ENCODE peak calls at places on chromosomes 11 and 22, in seven cellular contexts. L, D, I, K, Q, R and A are unnamed samples.

GRCh38 chr11:2462986-2463765 is 18.4 kb downstream of the KCNQ1 start:
- DNase-seq in K (no peak), L (peak; percentile 87), Q (no peak), D (peak; percentile 93), R (peak; percentile 76), I (no peak), A (no peak)

GRCh38 chr11:34587282-34587677 is 33.6 kb upstream of the EHF start:
- DNase-seq in Q (no peak), D (no peak), I (no peak), K (no peak), L (no peak), R (no peak), A (no peak)

GRCh38 chr11:28146123-28146751 is 38.0 kb downstream of the METTL15 start:
- DNase-seq in D (no peak), Q (peak; percentile 72), R (no peak), K (no peak), I (no peak), L (no peak), A (peak; percentile 96)

GRCh38 chr11:113289341-113290187 is 24.8 kb upstream of the TTC12 start:
- DNase-seq in Q (peak; percentile 37), K (peak; percentile 79), I (peak; percentile 74), R (no peak), D (peak; percentile 79), L (peak; percentile 57), A (no peak)

GRCh38 chr11:78078218-78079167 is 1.2 kb downstream of the NDUFC2 start:
- DNase-seq in Q (no peak), R (no peak), K (no peak), I (peak; percentile 12), D (no peak), L (no peak), A (no peak)

GRCh38 chr11:727859-728748 is 19.2 kb upstream of the TALDO1 start:
- DNase-seq in K (peak; percentile 95), L (peak; percentile 91), Q (peak; percentile 53), D (peak; percentile 93), R (peak; percentile 89), I (peak; percentile 79), A (no peak)

GRCh38 chr11:66003291-66003690 is 988 bp downstream of the BANF1 start:
- DNase-seq in K (no peak), Q (no peak), R (no peak), L (no peak), D (no peak), I (no peak), A (no peak)

GRCh38 chr11:108886608-108887007 is 221.7 kb downstream of the DDX10 start:
- DNase-seq in K (no peak), Q (peak; percentile 45), I (no peak), D (no peak), L (no peak), R (no peak), A (peak; percentile 54)

GRCh38 chr22:31361743-31362142 is 15.6 kb upstream of the PATZ1 start:
- DNase-seq in L (no peak), K (no peak), Q (no peak), D (no peak), R (no peak), I (no peak), A (no peak)

GRCh38 chr11:20025331-20025840 is 134.9 kb downstream of the DBX1 start:
- DNase-seq in L (no peak), R (no peak), I (no peak), K (no peak), Q (no peak), D (no peak), A (no peak)

GRCh38 chr11:69956669-69957190 is 121.4 kb upstream of the ANO1 start:
- DNase-seq in Q (no peak), L (no peak), D (peak; percentile 52), K (no peak), R (no peak), I (no peak), A (no peak)

GRCh38 chr11:119727523-119728081 is 1.4 kb downstream of the NECTIN1 start:
- DNase-seq in K (peak; percentile 77), R (no peak), I (peak; percentile 10), D (peak; percentile 72), L (peak; percentile 63), Q (no peak), A (no peak)

GRCh38 chr11:84496122-84496521 is 1131.0 kb downstream of the DLG2 start:
- DNase-seq in Q (no peak), L (no peak), I (no peak), D (no peak), K (no peak), R (no peak), A (no peak)

GRCh38 chr11:126114486-126115252 is 52.0 kb upstream of the CDON start:
- DNase-seq in R (no peak), I (no peak), Q (no peak), D (no peak), L (no peak), K (no peak), A (no peak)

GRCh38 chr11:126113515-126113957 is 50.9 kb upstream of the CDON start:
- DNase-seq in I (no peak), R (peak; percentile 94), L (peak; percentile 89), K (no peak), D (peak; percentile 90), Q (peak; percentile 80), A (peak; percentile 99)

GRCh38 chr11:126113963-126114362 is 51.3 kb upstream of the CDON start:
- DNase-seq in Q (no peak), D (no peak), I (no peak), K (no peak), R (no peak), L (peak; percentile 31), A (no peak)

GRCh38 chr11:126115820-126116319 is 53.2 kb upstream of the CDON start:
- DNase-seq in R (peak; percentile 88), I (no peak), K (no peak), D (peak; percentile 84), Q (peak; percentile 68), L (peak; percentile 77), A (peak; percentile 81)

DNA sequence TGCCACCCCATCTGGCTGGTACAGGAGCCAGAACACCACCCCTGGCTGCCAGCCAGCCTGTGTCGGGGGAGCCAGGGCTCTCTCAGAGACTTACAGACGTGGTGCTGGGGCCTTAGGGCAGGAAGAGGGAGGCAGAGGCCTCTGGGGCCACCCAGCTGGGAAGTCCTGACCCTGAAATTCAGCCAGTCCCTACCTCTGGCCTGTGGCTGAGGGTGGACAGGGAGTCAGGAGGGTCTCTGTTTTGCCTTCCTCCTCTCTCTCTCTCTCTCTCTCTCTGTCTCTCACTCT is 52.5 kb upstream of the CDON start:
- DNase-seq in Q (no peak), R (no peak), K (no peak), I (no peak), L (peak; percentile 63), D (peak; percentile 83), A (peak; percentile 80)
- TF ChIP-seq CTCF in Q (no peak), R (no peak), K (no peak), I (no peak), L (no peak), D (no peak), A (no peak)

DNA sequence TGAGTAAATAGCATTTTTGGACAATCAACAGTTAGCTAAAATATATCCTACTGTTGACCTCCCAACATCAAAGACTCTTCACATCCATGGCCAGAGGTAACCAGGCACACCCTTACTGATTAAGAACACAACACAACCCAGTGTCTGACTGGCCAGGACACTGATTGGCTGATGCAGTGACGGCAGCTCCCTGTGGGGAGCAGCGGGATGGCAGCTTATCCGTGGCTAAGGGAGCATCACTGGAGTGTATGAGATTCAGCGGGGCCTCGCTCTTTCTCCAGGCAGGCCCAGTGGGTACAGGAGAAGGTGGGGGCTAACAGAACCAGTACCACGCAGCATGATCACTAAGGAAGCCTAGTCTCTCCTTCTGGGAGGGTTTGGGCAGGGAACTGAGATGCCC is 10.3 kb upstream of the IL2RB start:
- DNase-seq in L (no peak), Q (no peak), K (no peak), D (no peak), R (no peak), I (no peak), A (no peak)
- TF ChIP-seq CTCF in L (no peak), Q (no peak), K (no peak), D (no peak), R (no peak), I (no peak), A (peak; percentile 5)

GRCh38 chr11:62922653-62923371 is 1.6 kb upstream of the CHRM1 start:
- DNase-seq in I (peak; percentile 41), D (peak; percentile 65), K (peak; percentile 80), L (no peak), R (no peak), Q (no peak), A (no peak)
- TF ChIP-seq CTCF in I (peak; percentile 53), D (peak; percentile 26), K (peak; percentile 35), L (no peak), R (peak; percentile 15), Q (peak; percentile 70), A (peak; percentile 47)

GRCh38 chr22:45776313-45776585 is 104.6 kb downstream of the ATXN10 start:
- DNase-seq in I (no peak), R (no peak), K (no peak), L (no peak), D (no peak), Q (no peak), A (no peak)
- TF ChIP-seq CTCF in I (no peak), R (no peak), K (no peak), L (no peak), D (no peak), Q (no peak), A (no peak)

GRCh38 chr11:121152764-121153163 is 51.7 kb downstream of the TECTA start:
- DNase-seq in K (no peak), D (no peak), Q (no peak), L (no peak), I (no peak), R (no peak), A (no peak)

GRCh38 chr11:121157756-121158155 is 56.7 kb downstream of the TECTA start:
- DNase-seq in R (no peak), D (no peak), I (no peak), L (no peak), Q (no peak), K (no peak), A (no peak)

GRCh38 chr11:121154473-121154872 is 53.4 kb downstream of the TECTA start:
- DNase-seq in K (no peak), Q (no peak), R (no peak), D (no peak), I (no peak), L (no peak), A (no peak)

GRCh38 chr11:121153472-121153871 is 52.4 kb downstream of the TECTA start:
- DNase-seq in D (no peak), L (no peak), Q (no peak), R (no peak), I (no peak), K (no peak), A (no peak)
- TF ChIP-seq CTCF in D (no peak), L (no peak), Q (no peak), R (no peak), I (no peak), K (no peak), A (no peak)

GRCh38 chr11:31958086-31958735 is 132.7 kb upstream of the RCN1 start:
- DNase-seq in L (peak; percentile 72), Q (peak; percentile 41), I (peak; percentile 79), R (no peak), D (peak; percentile 77), K (peak; percentile 79), A (no peak)
- TF ChIP-seq CTCF in L (peak; percentile 55), Q (peak; percentile 96), I (peak; percentile 94), R (peak; percentile 77), D (peak; percentile 70), K (peak; percentile 85), A (peak; percentile 98)